ENCODE peak calls at places on chromosomes 11 and 22, in eight cellular contexts. O, C, N, V, L, B, G and S are unnamed samples.

GRCh38 chr11:115504279-115505158 is at the start of gene CADM1:
- DNase-seq in O (peak), C (peak), N (peak), V (peak), L (peak), B (peak), G (peak), S (peak)

GRCh38 chr11:3203221-3204043 is 15.2 kb downstream of the MRGPRG start:
- DNase-seq in O (no peak), C (no peak), N (no peak), V (peak), L (peak), B (no peak), G (no peak), S (no peak)

GRCh38 chr11:64675417-64676252 is 47.4 kb downstream of the NRXN2 start:
- DNase-seq in O (peak), C (no peak), N (peak), V (peak), L (no peak), B (peak), G (peak), S (peak)

GRCh38 chr22:36352775-36353507 is 34.8 kb downstream of the MYH9 start:
- DNase-seq in O (peak), C (peak), N (no peak), V (peak), L (peak), B (no peak), G (peak), S (no peak)

GRCh38 chr11:554824-555499 is 5.6 kb downstream of the LMNTD2 start:
- DNase-seq in O (no peak), C (no peak), N (peak), V (peak), L (peak), B (peak), G (no peak), S (no peak)

GRCh38 chr11:61815790-61816735 is 740 bp downstream of the FADS1 start:
- DNase-seq in O (peak), C (no peak), N (peak), V (peak), L (peak), B (peak), G (peak), S (no peak)

GRCh38 chr11:69012092-69013008 is 696 bp downstream of the MRGPRF start:
- DNase-seq in O (peak), C (no peak), N (no peak), V (no peak), L (peak), B (no peak), G (no peak), S (no peak)

GRCh38 chr11:30458541-30458940 is 127.6 kb downstream of the MPPED2 start:
- DNase-seq in O (no peak), C (no peak), N (no peak), V (no peak), L (no peak), B (no peak), G (no peak), S (no peak)

GRCh38 chr22:24593810-24594568 is 1.1 kb upstream of the LRRC75B start:
- DNase-seq in O (no peak), C (no peak), N (no peak), V (no peak), L (no peak), B (peak), G (no peak), S (no peak)

GRCh38 chr11:45896392-45897068 is 10.5 kb downstream of the FREY1 start:
- DNase-seq in O (no peak), C (no peak), N (no peak), V (no peak), L (no peak), B (no peak), G (no peak), S (no peak)

GRCh38 chr11:66619080-66619554 is 2.7 kb downstream of the RBM14 start:
- DNase-seq in O (peak), C (no peak), N (peak), V (peak), L (no peak), B (no peak), G (no peak), S (no peak)

GRCh38 chr11:99814738-99815137 is 794.0 kb downstream of the CNTN5 start:
- DNase-seq in O (no peak), C (no peak), N (no peak), V (no peak), L (no peak), B (no peak), G (no peak), S (no peak)

GRCh38 chr22:23836692-23837495 is 1.9 kb downstream of the DERL3 start:
- DNase-seq in O (no peak), C (no peak), N (no peak), V (no peak), L (peak), B (no peak), G (no peak), S (no peak)

GRCh38 chr22:17257578-17257977 is 38.3 kb upstream of the ADA2 start:
- DNase-seq in O (no peak), C (no peak), N (peak), V (no peak), L (no peak), B (no peak), G (no peak), S (no peak)

GRCh38 chr11:66749091-66749490 is 20.1 kb upstream of the SPTBN2 start:
- DNase-seq in O (no peak), C (no peak), N (no peak), V (peak), L (no peak), B (no peak), G (no peak), S (no peak)

GRCh38 chr11:27388869-27389268 is 25.9 kb upstream of the CCDC34 start:
- DNase-seq in O (peak), C (no peak), N (no peak), V (no peak), L (no peak), B (no peak), G (no peak), S (no peak)

GRCh38 chr11:118783724-118784495 is 7.1 kb downstream of the DDX6 start:
- DNase-seq in O (no peak), C (no peak), N (peak), V (no peak), L (no peak), B (no peak), G (no peak), S (no peak)

GRCh38 chr11:116275634-116276033 is 497.2 kb downstream of the BUD13 start:
- DNase-seq in O (no peak), C (no peak), N (peak), V (peak), L (no peak), B (no peak), G (no peak), S (no peak)

GRCh38 chr22:30290679-30291333 is 1.5 kb upstream of the CASTOR1 start:
- DNase-seq in O (peak), C (no peak), N (peak), V (peak), L (peak), B (peak), G (peak), S (no peak)

DNA sequence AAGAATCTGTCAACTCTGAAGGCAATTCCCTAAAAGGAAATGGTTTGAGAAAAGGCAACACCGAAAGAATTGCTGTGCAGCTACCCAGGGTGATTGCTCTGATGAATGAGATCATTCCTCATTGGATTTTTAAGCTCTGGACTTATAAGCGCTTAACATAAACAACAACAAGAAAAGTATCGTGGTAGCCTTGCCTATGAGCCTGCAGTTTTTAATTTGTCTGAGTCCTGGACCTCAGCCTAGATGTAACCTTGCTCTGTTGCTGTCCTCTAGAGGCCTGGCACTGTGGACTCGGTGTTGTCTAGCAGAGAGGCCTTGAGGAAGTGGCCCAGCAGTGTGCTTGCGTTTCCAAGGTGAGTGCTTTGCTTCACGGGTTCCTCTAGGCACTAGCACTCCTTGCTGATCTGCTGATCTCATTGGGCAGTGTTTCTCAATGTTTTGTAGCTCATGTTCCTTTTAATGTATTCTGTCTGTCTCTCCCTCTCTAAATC is 20.4 kb downstream of the CCDC81 start:
- DNase-seq in O (peak), C (no peak), N (no peak), V (no peak), L (peak), B (no peak), G (no peak), S (no peak)
- H3K4me3 ChIP-seq in O (no peak), C (no peak), N (no peak), V (no peak), L (no peak), B (no peak), G (no peak), S (peak)

GRCh38 chr11:129992161-129992944 is 10.3 kb downstream of the PRDM10 start:
- DNase-seq in O (peak), C (no peak), N (peak), V (peak), L (no peak), B (peak), G (no peak), S (no peak)
- TF ChIP-seq CTCF in O (no peak), C (peak), N (peak), V (peak), L (no peak), B (peak), G (no peak), S (no peak)

GRCh38 chr11:44574620-44575287 is 9.3 kb downstream of the CD82 start:
- DNase-seq in O (peak), C (peak), N (peak), V (peak), L (no peak), B (no peak), G (no peak), S (peak)
- H3K4me3 ChIP-seq in O (no peak), C (no peak), N (no peak), V (no peak), L (no peak), B (no peak), G (no peak), S (peak)

DNA sequence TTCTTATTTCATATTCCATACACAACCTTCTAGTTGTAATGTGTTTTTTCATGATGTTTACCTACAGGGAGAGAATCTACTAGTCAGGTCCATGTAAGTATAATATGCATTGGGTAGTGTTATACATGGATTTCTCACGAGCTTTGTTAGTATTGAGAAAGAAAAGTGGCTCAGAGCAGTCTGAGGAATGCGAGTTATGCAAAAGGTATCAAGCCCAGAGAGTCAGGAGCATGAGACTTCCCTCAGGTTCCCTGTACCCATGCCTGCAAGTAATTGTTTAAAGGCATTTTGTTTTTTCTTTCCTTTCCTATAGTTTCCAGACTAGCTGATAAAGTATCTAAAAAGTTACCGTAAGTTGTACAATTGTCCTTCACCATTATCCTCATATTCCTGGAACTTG is 66.1 kb downstream of the STK33 start:
- DNase-seq in O (no peak), C (no peak), N (no peak), V (no peak), L (no peak), B (no peak), G (no peak), S (no peak)
- TF ChIP-seq CTCF in O (no peak), C (no peak), N (no peak), V (no peak), L (no peak), B (no peak), G (no peak), S (no peak)

GRCh38 chr11:57233702-57234101 is 3.3 kb downstream of the APLNR start:
- DNase-seq in O (no peak), C (no peak), N (no peak), V (no peak), L (no peak), B (no peak), G (no peak), S (no peak)
- H3K4me3 ChIP-seq in O (no peak), C (no peak), N (no peak), V (no peak), L (no peak), B (no peak), G (no peak), S (no peak)

GRCh38 chr22:46487318-46487717 is 50.1 kb downstream of the CELSR1 start:
- DNase-seq in O (no peak), C (no peak), N (no peak), V (no peak), L (no peak), B (no peak), G (no peak), S (no peak)
- TF ChIP-seq CTCF in O (no peak), C (no peak), N (no peak), V (no peak), L (no peak), B (no peak), G (no peak), S (no peak)

GRCh38 chr11:31827458-31828206 is 16.5 kb upstream of the PAX6 start:
- DNase-seq in O (peak), C (no peak), N (no peak), V (no peak), L (no peak), B (no peak), G (no peak), S (no peak)
- H3K4me3 ChIP-seq in O (peak), C (no peak), N (no peak), V (no peak), L (no peak), B (no peak), G (no peak), S (peak)

DNA sequence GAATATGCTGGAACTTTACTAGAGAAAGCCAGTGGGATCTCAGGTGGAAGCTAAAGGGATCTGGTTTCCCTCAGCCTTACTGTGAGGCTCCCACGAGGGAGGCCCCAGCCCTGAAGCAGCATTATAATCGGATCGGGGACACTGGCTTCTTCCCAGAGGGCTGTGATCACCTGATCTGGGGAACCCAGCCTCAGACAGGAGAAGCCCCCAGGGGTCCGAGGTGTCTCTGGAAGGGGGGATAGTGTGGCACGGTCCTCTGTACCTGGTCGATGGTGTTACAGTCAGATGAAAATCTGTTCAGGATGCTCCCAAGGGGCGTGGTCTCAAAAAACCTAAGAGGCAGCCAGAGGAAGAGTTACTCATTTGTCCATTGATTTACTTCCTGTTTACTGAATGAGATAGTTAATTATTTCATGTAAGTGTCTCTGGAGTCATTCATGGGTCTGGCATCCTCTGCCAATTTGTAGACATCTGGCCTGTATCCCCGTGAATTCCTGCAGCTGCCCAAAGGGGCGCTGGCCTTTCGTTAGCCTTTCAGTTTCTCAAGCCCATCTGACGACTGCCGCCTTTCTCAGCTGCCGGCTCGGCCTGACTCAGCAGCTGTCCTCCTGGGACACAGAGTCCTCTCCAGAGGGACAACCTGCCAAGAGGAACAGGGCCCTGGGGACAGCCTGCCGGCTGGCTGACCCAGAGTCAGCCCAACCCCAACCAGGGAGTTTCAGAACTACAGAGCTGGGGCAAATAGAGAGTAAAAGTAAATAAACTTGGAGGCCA is 17.0 kb upstream of the KCNJ11 start:
- DNase-seq in O (peak), C (no peak), N (peak), V (peak), L (peak), B (peak), G (peak), S (no peak)
- TF ChIP-seq CTCF in O (no peak), C (peak), N (no peak), V (peak), L (no peak), B (no peak), G (no peak), S (no peak)